ENCODE peak calls at places on chromosome 1, in five cellular contexts. Y is tibial artery, Z is BE2C, H is sigmoid colon, D is Calu3. M is an unnamed sample.

GRCh38 chr1:212814548-212814947 is 22.9 kb downstream of the TATDN3 start:
- DNase-seq in D (no peak), Z (no peak), Y (no peak), H (no peak), M (no peak)

GRCh38 chr1:21206117-21206516 is 29.4 kb upstream of the EIF4G3 start:
- DNase-seq in Z (no peak), D (no peak), H (no peak), Y (no peak), M (no peak)

GRCh38 chr1:47795102-47795501 is 202.1 kb downstream of the TRABD2B start:
- DNase-seq in Y (no peak), Z (no peak), D (no peak), H (no peak), M (no peak)

GRCh38 chr1:154595621-154596020 is 12.4 kb downstream of the ADAR start:
- DNase-seq in Z (no peak), D (no peak), Y (no peak), H (no peak), M (no peak)

GRCh38 chr1:74689800-74690696 is 16.5 kb upstream of the ERICH3 start:
- DNase-seq in Y (no peak), H (no peak), D (peak), Z (peak), M (peak)

GRCh38 chr1:28591708-28592313 is at the start of gene RAB42:
- DNase-seq in Y (peak), D (no peak), H (peak), Z (no peak), M (no peak)

GRCh38 chr1:226110249-226111108 is 48.0 kb downstream of the H3-3A start:
- DNase-seq in D (peak), Z (peak), H (peak), Y (peak), M (no peak)

GRCh38 chr1:203379831-203380230 is 28.9 kb upstream of the FMOD start:
- DNase-seq in Y (no peak), Z (no peak), H (no peak), D (no peak), M (no peak)

GRCh38 chr1:89843279-89844121 is 22.7 kb downstream of the LRRC8D start:
- DNase-seq in D (peak), H (peak), Z (peak), Y (peak), M (no peak)

GRCh38 chr1:185996211-185996610 is 262.0 kb downstream of the HMCN1 start:
- DNase-seq in Z (no peak), H (no peak), Y (peak), D (peak), M (peak)

GRCh38 chr1:39646232-39647081 is 7.0 kb upstream of the HEYL start:
- DNase-seq in Y (peak), D (no peak), H (peak), Z (peak), M (no peak)

GRCh38 chr1:162485236-162485635 is 12.4 kb upstream of the UHMK1 start:
- DNase-seq in Y (no peak), D (no peak), Z (no peak), H (no peak), M (no peak)

GRCh38 chr1:198125995-198126758 is 30.6 kb upstream of the NEK7 start:
- DNase-seq in Y (no peak), H (no peak), D (peak), Z (no peak), M (peak)

GRCh38 chr1:210557426-210558077 is 228.8 kb downstream of the HHAT start:
- DNase-seq in D (no peak), Z (no peak), Y (no peak), H (no peak), M (no peak)

GRCh38 chr1:243719476-243719875 is 130.6 kb downstream of the AKT3 start:
- DNase-seq in H (no peak), Y (no peak), D (no peak), Z (no peak), M (no peak)

GRCh38 chr1:212595787-212596714 is 12.5 kb upstream of the ATF3 start:
- DNase-seq in D (peak), H (no peak), Y (no peak), Z (no peak), M (peak)

GRCh38 chr1:24711329-24711728 is 33.9 kb upstream of the CLIC4 start:
- DNase-seq in Z (no peak), D (no peak), Y (no peak), H (no peak), M (no peak)

GRCh38 chr1:170218261-170218660 is 72.5 kb downstream of the NTMT2 start:
- DNase-seq in H (no peak), Z (no peak), Y (no peak), D (no peak), M (no peak)

GRCh38 chr1:217896490-217896889 is 265.3 kb downstream of the SPATA17 start:
- DNase-seq in Z (no peak), Y (no peak), H (no peak), D (no peak), M (peak)

GRCh38 chr1:75841421-75841820 is 44.7 kb downstream of the MSH4 start:
- DNase-seq in Z (no peak), H (no peak), Y (no peak), D (no peak), M (no peak)

GRCh38 chr1:67683306-67683705 is 1.7 kb upstream of the GADD45A start:
- DNase-seq in Z (no peak), Y (no peak), D (no peak), H (no peak), M (peak)

GRCh38 chr1:10975567-10976326 is 36.7 kb upstream of the TARDBP start:
- DNase-seq in Y (no peak), D (peak), Z (peak), H (peak), M (peak)

GRCh38 chr1:162956922-162957321 is 95.9 kb upstream of the CCDC190 start:
- DNase-seq in Y (no peak), Z (no peak), H (no peak), D (no peak), M (no peak)

GRCh38 chr1:8013399-8013798 is 12.7 kb downstream of the ERRFI1 start:
- DNase-seq in Z (no peak), Y (no peak), D (no peak), H (no peak), M (no peak)

GRCh38 chr1:15099441-15100137 is 54.0 kb upstream of the TMEM51 start:
- DNase-seq in Y (no peak), H (no peak), D (no peak), Z (no peak), M (no peak)

GRCh38 chr1:162094271-162094670 is 24.8 kb downstream of the NOS1AP start:
- DNase-seq in H (no peak), Z (no peak), D (no peak), Y (no peak), M (no peak)

GRCh38 chr1:76463278-76463677 is 388.7 kb downstream of the ST6GALNAC3 start:
- DNase-seq in Z (no peak), H (no peak), Y (no peak), D (no peak), M (no peak)

GRCh38 chr1:24555591-24556413 is at the start of gene NCMAP:
- DNase-seq in Y (peak), Z (no peak), H (no peak), D (peak), M (no peak)

GRCh38 chr1:245306628-245307410 is 152.0 kb downstream of the KIF26B start:
- DNase-seq in H (no peak), Y (no peak), D (no peak), Z (peak), M (no peak)

GRCh38 chr1:66412689-66413088 is 121.3 kb upstream of the SGIP1 start:
- DNase-seq in Z (no peak), Y (no peak), H (no peak), D (no peak), M (no peak)

GRCh38 chr1:84892657-84893618 is at the start of gene LPAR3:
- DNase-seq in Y (no peak), Z (peak), D (peak), H (no peak), M (no peak)

GRCh38 chr1:227372662-227373061 is 54.4 kb upstream of the CDC42BPA start:
- DNase-seq in Y (no peak), D (peak), H (no peak), Z (no peak), M (peak)

GRCh38 chr1:63813829-63814277 is 40.0 kb downstream of the ROR1 start:
- DNase-seq in D (no peak), Z (no peak), Y (no peak), H (no peak), M (peak)

GRCh38 chr1:98382586-98382985 is 278.9 kb upstream of the SNX7 start:
- DNase-seq in Y (no peak), D (no peak), H (no peak), Z (no peak), M (no peak)

GRCh38 chr1:32487182-32487581 is 22.3 kb downstream of the ZBTB8B start:
- DNase-seq in Z (no peak), Y (no peak), H (no peak), D (no peak), M (no peak)

GRCh38 chr1:119047040-119047438 is 58.9 kb upstream of the TBX15 start:
- DNase-seq in H (no peak), D (no peak), Z (no peak), Y (no peak), M (no peak)

GRCh38 chr1:167249702-167250101 is 29.0 kb downstream of the POU2F1 start:
- DNase-seq in D (no peak), H (no peak), Z (no peak), Y (no peak), M (no peak)

GRCh38 chr1:203142684-203143408 is 15.3 kb downstream of the ADORA1 start:
- DNase-seq in Y (no peak), H (no peak), D (no peak), Z (peak), M (no peak)

GRCh38 chr1:216710042-216710441 is 13.2 kb downstream of the ESRRG start:
- DNase-seq in D (no peak), Y (no peak), Z (no peak), H (no peak), M (no peak)

GRCh38 chr1:150696590-150696989 is 364 bp downstream of the GOLPH3L start:
- DNase-seq in H (no peak), Y (no peak), D (no peak), Z (no peak), M (no peak)

GRCh38 chr1:150696151-150696550 is 803 bp downstream of the GOLPH3L start:
- DNase-seq in Y (no peak), H (no peak), Z (no peak), D (no peak), M (no peak)

GRCh38 chr1:150692720-150693119 is 4.2 kb downstream of the GOLPH3L start:
- DNase-seq in Y (no peak), H (no peak), Z (no peak), D (no peak), M (no peak)

GRCh38 chr1:150695561-150695960 is 1.4 kb downstream of the GOLPH3L start:
- DNase-seq in H (no peak), Z (no peak), D (no peak), Y (no peak), M (no peak)

GRCh38 chr1:150696995-150697927 is at the start of gene GOLPH3L:
- DNase-seq in Y (peak), D (peak), Z (peak), H (peak), M (peak)
- TF ChIP-seq CTCF in Y (no peak), D (no peak), Z (peak), H (no peak), M (peak)

DNA sequence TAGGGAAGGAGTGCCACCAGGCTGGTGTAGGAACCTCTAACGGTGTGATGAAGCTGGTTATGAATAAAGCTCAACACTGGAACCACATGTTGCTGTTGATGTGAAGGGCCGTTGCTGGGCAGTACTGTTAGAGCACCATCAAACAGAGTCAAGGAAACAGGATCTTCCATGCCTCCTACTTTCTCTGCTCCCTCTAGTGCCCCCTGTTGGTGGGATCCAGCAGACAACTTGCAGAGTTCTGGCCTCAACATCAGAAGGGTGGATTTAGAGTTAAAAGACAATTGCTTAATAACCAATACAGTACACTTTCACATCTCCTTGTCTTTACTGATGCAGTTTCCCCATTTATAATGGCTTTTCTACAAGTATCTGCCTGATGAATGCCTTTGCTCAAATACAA is 336.4 kb downstream of the NTNG1 start:
- DNase-seq in H (no peak), Z (peak), Y (no peak), D (no peak), M (no peak)
- TF ChIP-seq CTCF in H (no peak), Z (peak), Y (no peak), D (no peak), M (no peak)

GRCh38 chr1:46175243-46175642 is 356 bp downstream of the TSPAN1 start:
- DNase-seq in H (no peak), Y (no peak), Z (no peak), D (no peak), M (no peak)

GRCh38 chr1:46174448-46175231 is at the start of gene TSPAN1:
- DNase-seq in Y (peak), H (peak), Z (no peak), D (no peak), M (no peak)

GRCh38 chr1:46171872-46172271 is 3.0 kb upstream of the TSPAN1 start:
- DNase-seq in Y (no peak), D (peak), H (no peak), Z (no peak), M (no peak)

GRCh38 chr1:46172321-46172720 is 2.6 kb upstream of the TSPAN1 start:
- DNase-seq in H (no peak), Z (no peak), Y (no peak), D (peak), M (no peak)

GRCh38 chr1:46173361-46173856 is 1.5 kb upstream of the TSPAN1 start:
- DNase-seq in Y (no peak), H (no peak), D (no peak), Z (no peak), M (no peak)
- TF ChIP-seq CTCF in Y (no peak), H (no peak), D (no peak), Z (no peak), M (no peak)

DNA sequence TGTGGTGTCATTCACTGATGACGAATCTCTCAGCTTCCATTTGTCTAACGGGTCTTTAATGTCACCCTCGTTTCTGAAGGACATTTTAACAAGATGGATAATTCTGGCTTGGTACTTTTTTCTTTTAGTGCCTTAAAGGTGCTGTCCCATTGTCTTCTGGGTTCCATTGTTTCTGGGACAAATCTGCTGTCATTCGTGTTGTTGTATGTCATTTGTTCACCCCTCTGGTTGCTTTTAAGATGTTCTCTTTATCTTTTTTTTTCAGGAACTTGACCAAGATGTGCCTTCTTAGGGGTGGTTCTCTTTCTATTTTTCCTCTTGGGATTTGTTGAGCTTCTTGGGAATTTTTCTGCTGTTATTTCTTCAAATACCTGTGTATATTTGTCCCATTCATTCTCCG is 14.0 kb upstream of the MMEL1 start:
- DNase-seq in Z (no peak), D (no peak), H (no peak), Y (no peak), M (no peak)
- TF ChIP-seq CTCF in Z (no peak), D (no peak), H (no peak), Y (no peak), M (no peak)

GRCh38 chr1:43774359-43774758 is 67.0 kb downstream of the ST3GAL3 start:
- DNase-seq in Y (no peak), D (no peak), Z (no peak), H (no peak), M (no peak)

GRCh38 chr1:43773821-43774220 is 66.5 kb downstream of the ST3GAL3 start:
- DNase-seq in H (no peak), Y (no peak), D (no peak), Z (no peak), M (no peak)

GRCh38 chr1:43779266-43779665 is 71.9 kb downstream of the ST3GAL3 start:
- DNase-seq in H (no peak), Z (no peak), Y (no peak), D (no peak), M (no peak)

GRCh38 chr1:43772978-43773377 is 65.6 kb downstream of the ST3GAL3 start:
- DNase-seq in H (no peak), D (no peak), Y (no peak), Z (no peak), M (no peak)

GRCh38 chr1:43776043-43776761 is 68.9 kb downstream of the ST3GAL3 start:
- DNase-seq in Y (no peak), Z (no peak), H (no peak), D (no peak), M (no peak)
- TF ChIP-seq CTCF in Y (no peak), Z (no peak), H (no peak), D (no peak), M (no peak)

GRCh38 chr1:206469933-206470691 is at the start of gene IKBKE:
- DNase-seq in Z (no peak), D (peak), H (peak), Y (peak), M (no peak)
- TF ChIP-seq CTCF in Z (no peak), D (peak), H (peak), Y (peak), M (peak)

GRCh38 chr1:17013598-17014320 is 2.0 kb upstream of the ATP13A2 start:
- DNase-seq in D (no peak), H (peak), Y (peak), Z (no peak), M (peak)

GRCh38 chr1:17012775-17013501 is 1.2 kb upstream of the ATP13A2 start:
- DNase-seq in Y (no peak), Z (no peak), D (no peak), H (peak), M (peak)

GRCh38 chr1:17016317-17016661 is 4.6 kb upstream of the ATP13A2 start:
- DNase-seq in Z (no peak), Y (no peak), D (no peak), H (no peak), M (peak)

GRCh38 chr1:17017435-17017834 is 5.7 kb upstream of the ATP13A2 start:
- DNase-seq in Z (no peak), H (peak), Y (no peak), D (no peak), M (no peak)

DNA sequence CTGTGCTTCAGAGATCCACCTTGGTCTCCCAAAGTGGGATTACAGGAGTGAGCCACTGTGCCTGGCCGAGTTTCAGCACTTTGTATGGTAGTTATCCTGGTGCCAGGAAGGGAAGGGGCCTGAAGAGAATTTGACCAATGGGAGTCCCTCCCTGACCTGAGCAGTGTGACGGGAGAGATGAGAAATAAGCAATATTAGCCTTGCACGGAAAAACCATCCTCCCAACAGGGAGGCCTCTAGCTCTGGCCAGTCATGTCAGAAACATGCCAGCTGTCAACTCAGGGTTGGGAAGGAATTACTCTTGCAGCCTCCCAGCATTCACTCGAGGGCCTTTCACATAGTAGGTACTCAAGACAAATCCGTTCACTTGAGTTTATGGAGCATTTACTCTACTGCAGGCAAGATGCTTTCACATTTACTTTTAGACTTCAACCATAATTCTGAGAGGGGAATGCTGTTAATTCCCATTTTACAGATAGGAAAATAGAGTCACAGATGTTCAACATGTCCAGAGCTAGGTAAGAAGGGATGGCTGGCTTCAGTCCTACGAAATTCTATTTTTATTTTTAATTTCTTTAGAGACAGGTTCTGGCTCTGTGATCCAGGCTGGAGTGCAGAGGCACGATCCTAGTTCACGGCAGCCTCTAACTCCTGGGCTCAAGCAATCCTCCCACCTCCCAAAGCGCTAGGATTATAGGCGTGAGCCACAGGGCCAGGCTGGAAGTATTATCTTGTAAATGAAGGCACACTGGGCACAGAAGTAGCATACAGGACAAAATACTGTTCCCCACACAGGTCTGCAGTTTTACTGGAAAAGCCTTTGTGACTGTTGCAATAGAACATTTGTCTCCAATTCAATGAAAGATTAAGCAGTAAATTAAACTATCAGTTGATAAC is 3.2 kb upstream of the ATP13A2 start:
- DNase-seq in D (no peak), Z (no peak), H (no peak), Y (no peak), M (no peak)
- TF ChIP-seq CTCF in D (no peak), Z (no peak), H (no peak), Y (no peak), M (no peak)

GRCh38 chr1:156368889-156369684 is at the start of gene RHBG:
- DNase-seq in Y (no peak), Z (no peak), D (peak), H (no peak), M (no peak)
- TF ChIP-seq CTCF in Y (no peak), Z (no peak), D (no peak), H (no peak), M (no peak)

M was measured in astrocyte of the cerebellum.